ENCODE peak calls at places on chromosome 22, in six cellular contexts. One of them, this sample, is unnamed. For H3K9me3 and H3K36me3, the result is how much of the 10 kb centered on the place peaks cover.

GRCh38 chr22:24445481-24446290 is 18.3 kb downstream of the ADORA2A start:
- DNase-seq in PC-3: no peak
- DNase-seq in cardiac muscle cell: no peak
- DNase-seq in naive thymus-derived CD4-positive, alpha-beta T cell: no peak
- DNase-seq in left ventricle myocardium inferior: no peak
- DNase-seq in CD8-positive, alpha-beta memory T cell: no peak
- DNase-seq in this sample: no peak

GRCh38 chr22:36341640-36342041 is 46.1 kb downstream of the MYH9 start:
- DNase-seq in PC-3: no peak
- DNase-seq in cardiac muscle cell: no peak
- DNase-seq in naive thymus-derived CD4-positive, alpha-beta T cell: no peak
- DNase-seq in left ventricle myocardium inferior: no peak
- DNase-seq in CD8-positive, alpha-beta memory T cell: no peak
- DNase-seq in this sample: no peak

GRCh38 chr22:38832005-38832978 is 11.5 kb downstream of the NPTXR start:
- DNase-seq in PC-3: no peak
- DNase-seq in cardiac muscle cell: no peak
- DNase-seq in naive thymus-derived CD4-positive, alpha-beta T cell: no peak
- DNase-seq in left ventricle myocardium inferior: no peak
- DNase-seq in CD8-positive, alpha-beta memory T cell: no peak
- DNase-seq in this sample: no peak

GRCh38 chr22:39083212-39084165 is 6.4 kb downstream of the APOBEC3G start:
- DNase-seq in PC-3: no peak
- DNase-seq in cardiac muscle cell: no peak
- DNase-seq in naive thymus-derived CD4-positive, alpha-beta T cell: no peak
- DNase-seq in left ventricle myocardium inferior: no peak
- DNase-seq in CD8-positive, alpha-beta memory T cell: no peak
- DNase-seq in this sample: no peak

GRCh38 chr22:36594569-36594968 is 65.6 kb upstream of the EIF3D start:
- DNase-seq in PC-3: no peak
- DNase-seq in cardiac muscle cell: no peak
- DNase-seq in naive thymus-derived CD4-positive, alpha-beta T cell: no peak
- DNase-seq in left ventricle myocardium inferior: no peak
- DNase-seq in CD8-positive, alpha-beta memory T cell: no peak
- DNase-seq in this sample: no peak

GRCh38 chr22:17368727-17369552 is at the start of gene CECR2:
- DNase-seq in PC-3: no peak
- DNase-seq in cardiac muscle cell: peak
- DNase-seq in naive thymus-derived CD4-positive, alpha-beta T cell: peak
- DNase-seq in left ventricle myocardium inferior: peak
- DNase-seq in CD8-positive, alpha-beta memory T cell: no peak
- DNase-seq in this sample: peak

GRCh38 chr22:49992921-49993648 is 19.5 kb downstream of the IL17REL start:
- DNase-seq in PC-3: peak
- DNase-seq in cardiac muscle cell: peak
- DNase-seq in naive thymus-derived CD4-positive, alpha-beta T cell: peak
- DNase-seq in left ventricle myocardium inferior: peak
- DNase-seq in CD8-positive, alpha-beta memory T cell: peak
- DNase-seq in this sample: peak

GRCh38 chr22:50568626-50569025 is 5.9 kb upstream of the SYCE3 start:
- DNase-seq in PC-3: no peak
- DNase-seq in cardiac muscle cell: no peak
- DNase-seq in naive thymus-derived CD4-positive, alpha-beta T cell: no peak
- DNase-seq in left ventricle myocardium inferior: no peak
- DNase-seq in CD8-positive, alpha-beta memory T cell: no peak
- DNase-seq in this sample: no peak

GRCh38 chr22:43681724-43682360 is 130.3 kb downstream of the EFCAB6 start:
- DNase-seq in PC-3: peak
- DNase-seq in cardiac muscle cell: no peak
- DNase-seq in naive thymus-derived CD4-positive, alpha-beta T cell: no peak
- DNase-seq in left ventricle myocardium inferior: no peak
- DNase-seq in CD8-positive, alpha-beta memory T cell: no peak
- DNase-seq in this sample: no peak

GRCh38 chr22:21845558-21846452 is 21.6 kb downstream of the MAPK1 start:
- DNase-seq in PC-3: no peak
- DNase-seq in cardiac muscle cell: no peak
- DNase-seq in naive thymus-derived CD4-positive, alpha-beta T cell: no peak
- DNase-seq in left ventricle myocardium inferior: no peak
- DNase-seq in CD8-positive, alpha-beta memory T cell: no peak
- DNase-seq in this sample: no peak

GRCh38 chr22:20420157-20420842 is 17.3 kb downstream of the SCARF2 start:
- DNase-seq in PC-3: no peak
- DNase-seq in cardiac muscle cell: no peak
- DNase-seq in naive thymus-derived CD4-positive, alpha-beta T cell: no peak
- DNase-seq in left ventricle myocardium inferior: no peak
- DNase-seq in CD8-positive, alpha-beta memory T cell: no peak
- DNase-seq in this sample: no peak

GRCh38 chr22:34997921-34998320 is 68.0 kb upstream of the ISX start:
- DNase-seq in PC-3: no peak
- DNase-seq in cardiac muscle cell: no peak
- DNase-seq in naive thymus-derived CD4-positive, alpha-beta T cell: no peak
- DNase-seq in left ventricle myocardium inferior: no peak
- DNase-seq in CD8-positive, alpha-beta memory T cell: no peak
- DNase-seq in this sample: no peak

GRCh38 chr22:36386351-36386899 is 1.3 kb downstream of the MYH9 start:
- DNase-seq in PC-3: no peak
- DNase-seq in cardiac muscle cell: no peak
- DNase-seq in naive thymus-derived CD4-positive, alpha-beta T cell: no peak
- DNase-seq in left ventricle myocardium inferior: no peak
- DNase-seq in CD8-positive, alpha-beta memory T cell: peak
- DNase-seq in this sample: no peak

GRCh38 chr22:42473484-42474193 is 41.4 kb upstream of the NFAM1 start:
- DNase-seq in PC-3: peak
- DNase-seq in cardiac muscle cell: peak
- DNase-seq in naive thymus-derived CD4-positive, alpha-beta T cell: peak
- DNase-seq in left ventricle myocardium inferior: no peak
- DNase-seq in CD8-positive, alpha-beta memory T cell: no peak
- DNase-seq in this sample: peak

GRCh38 chr22:24289781-24290181 is 19.1 kb downstream of the SPECC1L start:
- DNase-seq in PC-3: no peak
- DNase-seq in cardiac muscle cell: no peak
- DNase-seq in naive thymus-derived CD4-positive, alpha-beta T cell: no peak
- DNase-seq in left ventricle myocardium inferior: no peak
- DNase-seq in CD8-positive, alpha-beta memory T cell: no peak
- DNase-seq in this sample: no peak

GRCh38 chr22:37198290-37199102 is 10.4 kb upstream of the C1QTNF6 start:
- DNase-seq in PC-3: peak
- DNase-seq in cardiac muscle cell: peak
- DNase-seq in naive thymus-derived CD4-positive, alpha-beta T cell: peak
- DNase-seq in left ventricle myocardium inferior: peak
- DNase-seq in CD8-positive, alpha-beta memory T cell: peak
- DNase-seq in this sample: peak

GRCh38 chr22:22817468-22818201 is 70.0 kb upstream of the IGLL5 start:
- DNase-seq in PC-3: no peak
- DNase-seq in cardiac muscle cell: no peak
- DNase-seq in naive thymus-derived CD4-positive, alpha-beta T cell: no peak
- DNase-seq in left ventricle myocardium inferior: no peak
- DNase-seq in CD8-positive, alpha-beta memory T cell: no peak
- DNase-seq in this sample: no peak

GRCh38 chr22:47401592-47401898 is 639.1 kb downstream of the TBC1D22A start:
- DNase-seq in PC-3: no peak
- DNase-seq in cardiac muscle cell: no peak
- DNase-seq in naive thymus-derived CD4-positive, alpha-beta T cell: no peak
- DNase-seq in left ventricle myocardium inferior: no peak
- DNase-seq in CD8-positive, alpha-beta memory T cell: no peak
- DNase-seq in this sample: no peak
- H3K9me3 ChIP-seq in PC-3: under half
- H3K9me3 ChIP-seq in cardiac muscle cell: under half
- H3K9me3 ChIP-seq in naive thymus-derived CD4-positive, alpha-beta T cell: under half
- H3K9me3 ChIP-seq in left ventricle myocardium inferior: under half
- H3K9me3 ChIP-seq in CD8-positive, alpha-beta memory T cell: under half
- H3K9me3 ChIP-seq in this sample: under half

GRCh38 chr22:19065929-19066328 is 56.3 kb downstream of the DGCR2 start:
- DNase-seq in PC-3: no peak
- DNase-seq in cardiac muscle cell: no peak
- DNase-seq in naive thymus-derived CD4-positive, alpha-beta T cell: no peak
- DNase-seq in left ventricle myocardium inferior: no peak
- DNase-seq in CD8-positive, alpha-beta memory T cell: no peak
- DNase-seq in this sample: no peak

GRCh38 chr22:19068784-19069271 is 53.4 kb downstream of the DGCR2 start:
- DNase-seq in PC-3: no peak
- DNase-seq in cardiac muscle cell: no peak
- DNase-seq in naive thymus-derived CD4-positive, alpha-beta T cell: no peak
- DNase-seq in left ventricle myocardium inferior: no peak
- DNase-seq in CD8-positive, alpha-beta memory T cell: no peak
- DNase-seq in this sample: no peak

GRCh38 chr22:19067696-19068348 is 54.4 kb downstream of the DGCR2 start:
- DNase-seq in PC-3: no peak
- DNase-seq in cardiac muscle cell: no peak
- DNase-seq in naive thymus-derived CD4-positive, alpha-beta T cell: no peak
- DNase-seq in left ventricle myocardium inferior: no peak
- DNase-seq in CD8-positive, alpha-beta memory T cell: no peak
- DNase-seq in this sample: no peak

GRCh38 chr22:19065298-19065859 is 56.8 kb downstream of the DGCR2 start:
- DNase-seq in PC-3: no peak
- DNase-seq in cardiac muscle cell: no peak
- DNase-seq in naive thymus-derived CD4-positive, alpha-beta T cell: no peak
- DNase-seq in left ventricle myocardium inferior: no peak
- DNase-seq in CD8-positive, alpha-beta memory T cell: no peak
- DNase-seq in this sample: no peak

DNA sequence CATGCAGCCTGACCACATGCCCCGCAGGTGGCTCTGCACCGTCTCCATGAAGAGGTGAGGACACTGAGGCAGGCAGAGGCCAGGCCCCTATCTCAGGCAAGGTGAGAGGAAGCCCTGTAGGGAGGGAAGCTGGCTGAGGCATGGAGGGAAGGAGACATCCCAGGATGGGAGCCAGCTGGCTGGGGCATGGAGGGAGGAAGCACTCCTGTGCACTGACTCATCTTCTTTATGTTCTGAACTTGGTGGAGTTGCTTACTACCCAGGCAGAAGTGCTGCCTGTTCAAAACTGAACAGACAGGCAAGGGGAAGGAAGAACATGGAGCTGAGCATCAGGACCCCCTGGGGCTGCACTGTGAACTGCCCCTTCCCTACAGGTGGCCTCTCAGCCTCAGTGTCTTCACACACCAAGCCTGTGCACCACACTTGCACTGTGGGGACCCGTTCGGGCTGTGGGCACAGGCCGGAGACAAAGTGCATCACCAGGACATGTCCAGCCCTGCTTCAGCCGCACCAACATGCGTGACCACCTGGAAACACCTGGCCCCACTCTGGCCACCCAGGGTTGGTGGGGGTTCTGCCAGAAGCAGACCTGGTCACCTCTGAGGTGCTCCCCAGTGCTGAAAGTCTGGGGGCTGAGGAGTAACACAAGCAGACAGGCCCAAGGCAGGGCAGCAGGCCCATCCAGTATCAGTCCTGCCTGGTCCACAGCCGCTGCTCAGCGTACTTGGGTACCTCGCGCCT is 55.5 kb downstream of the DGCR2 start:
- DNase-seq in PC-3: peak
- DNase-seq in cardiac muscle cell: no peak
- DNase-seq in naive thymus-derived CD4-positive, alpha-beta T cell: no peak
- DNase-seq in left ventricle myocardium inferior: no peak
- DNase-seq in CD8-positive, alpha-beta memory T cell: no peak
- DNase-seq in this sample: no peak
- H3K36me3 ChIP-seq in PC-3: under half
- H3K36me3 ChIP-seq in cardiac muscle cell: under half
- H3K36me3 ChIP-seq in naive thymus-derived CD4-positive, alpha-beta T cell: half or more
- H3K36me3 ChIP-seq in left ventricle myocardium inferior: half or more
- H3K36me3 ChIP-seq in CD8-positive, alpha-beta memory T cell: half or more
- H3K36me3 ChIP-seq in this sample: half or more

GRCh38 chr22:46081036-46081830 is 69.1 kb upstream of the PPARA start:
- DNase-seq in PC-3: no peak
- DNase-seq in cardiac muscle cell: no peak
- DNase-seq in naive thymus-derived CD4-positive, alpha-beta T cell: no peak
- DNase-seq in left ventricle myocardium inferior: peak
- DNase-seq in CD8-positive, alpha-beta memory T cell: no peak
- DNase-seq in this sample: no peak

GRCh38 chr22:46084376-46084775 is 66.0 kb upstream of the PPARA start:
- DNase-seq in PC-3: no peak
- DNase-seq in cardiac muscle cell: no peak
- DNase-seq in naive thymus-derived CD4-positive, alpha-beta T cell: no peak
- DNase-seq in left ventricle myocardium inferior: no peak
- DNase-seq in CD8-positive, alpha-beta memory T cell: no peak
- DNase-seq in this sample: no peak

GRCh38 chr22:46081831-46082210 is 68.5 kb upstream of the PPARA start:
- DNase-seq in PC-3: no peak
- DNase-seq in cardiac muscle cell: no peak
- DNase-seq in naive thymus-derived CD4-positive, alpha-beta T cell: no peak
- DNase-seq in left ventricle myocardium inferior: peak
- DNase-seq in CD8-positive, alpha-beta memory T cell: no peak
- DNase-seq in this sample: no peak

GRCh38 chr22:46083383-46084350 is 66.7 kb upstream of the PPARA start:
- DNase-seq in PC-3: no peak
- DNase-seq in cardiac muscle cell: no peak
- DNase-seq in naive thymus-derived CD4-positive, alpha-beta T cell: no peak
- DNase-seq in left ventricle myocardium inferior: peak
- DNase-seq in CD8-positive, alpha-beta memory T cell: no peak
- DNase-seq in this sample: no peak

DNA sequence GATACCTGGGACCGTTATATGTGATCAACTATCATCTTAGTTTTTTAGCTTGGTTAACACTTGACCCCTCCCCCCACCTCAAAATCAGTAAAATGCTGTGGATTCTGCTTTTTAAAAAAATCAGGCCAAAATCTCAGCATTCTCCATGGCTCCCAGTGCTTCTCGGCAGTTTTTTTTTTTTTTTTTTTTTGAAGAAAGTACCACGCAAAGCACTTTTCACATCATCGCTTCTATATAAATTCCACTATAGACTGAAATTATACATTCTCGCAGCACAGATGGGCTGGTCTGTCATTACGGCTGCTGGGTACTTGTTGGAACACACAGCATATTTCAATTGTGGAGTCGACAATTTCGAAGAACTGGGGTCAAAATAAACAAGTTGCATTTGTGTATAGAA is 67.7 kb upstream of the PPARA start:
- DNase-seq in PC-3: no peak
- DNase-seq in cardiac muscle cell: no peak
- DNase-seq in naive thymus-derived CD4-positive, alpha-beta T cell: no peak
- DNase-seq in left ventricle myocardium inferior: no peak
- DNase-seq in CD8-positive, alpha-beta memory T cell: no peak
- DNase-seq in this sample: no peak
- H3K4me3 ChIP-seq in PC-3: peak
- H3K4me3 ChIP-seq in cardiac muscle cell: no peak
- H3K4me3 ChIP-seq in naive thymus-derived CD4-positive, alpha-beta T cell: no peak
- H3K4me3 ChIP-seq in left ventricle myocardium inferior: peak
- H3K4me3 ChIP-seq in CD8-positive, alpha-beta memory T cell: no peak
- H3K4me3 ChIP-seq in this sample: no peak

DNA sequence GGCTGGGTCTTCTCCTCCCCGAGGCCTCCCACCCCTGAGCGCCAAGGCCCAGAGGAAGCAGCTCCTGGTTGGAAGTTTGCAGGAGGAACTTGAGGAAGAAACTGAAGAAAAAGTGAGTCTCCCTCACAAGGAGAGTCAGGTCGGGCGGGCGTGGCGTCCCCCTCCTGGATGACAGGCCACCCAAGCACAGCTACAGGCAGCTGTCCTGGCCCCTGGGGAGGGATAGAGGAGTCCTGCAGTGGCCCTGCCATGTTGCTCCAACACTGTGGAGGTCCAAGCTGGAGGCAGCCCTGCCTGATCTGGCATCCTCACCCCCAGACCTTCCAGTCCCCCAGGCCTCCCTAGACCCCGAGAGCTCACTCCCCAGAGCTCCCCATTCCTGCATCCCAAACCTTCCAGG is 1150.1 kb downstream of the BRD1 start:
- DNase-seq in PC-3: no peak
- DNase-seq in cardiac muscle cell: no peak
- DNase-seq in naive thymus-derived CD4-positive, alpha-beta T cell: no peak
- DNase-seq in left ventricle myocardium inferior: peak
- DNase-seq in CD8-positive, alpha-beta memory T cell: no peak
- DNase-seq in this sample: no peak
- H3K9me3 ChIP-seq in PC-3: under half
- H3K9me3 ChIP-seq in cardiac muscle cell: under half
- H3K9me3 ChIP-seq in naive thymus-derived CD4-positive, alpha-beta T cell: under half
- H3K9me3 ChIP-seq in left ventricle myocardium inferior: under half
- H3K9me3 ChIP-seq in CD8-positive, alpha-beta memory T cell: under half
- H3K9me3 ChIP-seq in this sample: under half

This sample was measured in CD4-positive, alpha-beta memory T cell.